ENCODE peak calls at places on chromosome 21, in eight cellular contexts. E, I, L, C, W, R, A and H are unnamed samples.

GRCh38 chr21:36204980-36205379 is 48.4 kb downstream of the DOP1B start:
- DNase-seq in E (no peak), I (no peak), L (no peak), C (no peak), W (no peak), R (no peak), A (no peak), H (no peak)

GRCh38 chr21:43702785-43703067 is 16.2 kb upstream of the PDXK start:
- DNase-seq in E (no peak), I (no peak), L (no peak), C (no peak), W (no peak), R (no peak), A (no peak), H (no peak)

GRCh38 chr21:34202553-34203332 is 129.4 kb downstream of the MRPS6 start:
- DNase-seq in E (no peak), I (peak), L (no peak), C (peak), W (peak), R (no peak), A (no peak), H (no peak)

GRCh38 chr21:31293986-31294385 is 50.1 kb downstream of the TIAM1 start:
- DNase-seq in E (peak), I (no peak), L (no peak), C (peak), W (peak), R (peak), A (no peak), H (no peak)

GRCh38 chr21:35548904-35549615 is 500.0 kb upstream of the RUNX1 start:
- DNase-seq in E (no peak), I (no peak), L (no peak), C (no peak), W (no peak), R (peak), A (no peak), H (no peak)

GRCh38 chr21:18759751-18760161 is 356.2 kb upstream of the TMPRSS15 start:
- DNase-seq in E (no peak), I (no peak), L (no peak), C (no peak), W (no peak), R (peak), A (no peak), H (no peak)

GRCh38 chr21:34336756-34337391 is 26.9 kb upstream of the KCNE2 start:
- DNase-seq in E (peak), I (no peak), L (no peak), C (no peak), W (peak), R (no peak), A (no peak), H (no peak)

GRCh38 chr21:39715804-39716397 is 29.1 kb upstream of the IGSF5 start:
- DNase-seq in E (peak), I (peak), L (peak), C (peak), W (peak), R (peak), A (peak), H (peak)

GRCh38 chr21:23593582-23593981 is 2013.7 kb downstream of the MRPL39 start:
- DNase-seq in E (no peak), I (no peak), L (no peak), C (no peak), W (no peak), R (no peak), A (no peak), H (no peak)

GRCh38 chr21:43816611-43817071 is 27.3 kb downstream of the RRP1 start:
- DNase-seq in E (no peak), I (no peak), L (no peak), C (no peak), W (no peak), R (no peak), A (no peak), H (no peak)

GRCh38 chr21:19402870-19403269 is 999.3 kb upstream of the TMPRSS15 start:
- DNase-seq in E (no peak), I (no peak), L (no peak), C (no peak), W (no peak), R (no peak), A (no peak), H (no peak)

GRCh38 chr21:46436586-46436985 is 22.1 kb upstream of the DIP2A start:
- DNase-seq in E (no peak), I (no peak), L (no peak), C (no peak), W (no peak), R (no peak), A (no peak), H (no peak)

GRCh38 chr21:38903578-38904193 is 98.0 kb downstream of the ETS2 start:
- DNase-seq in E (no peak), I (no peak), L (no peak), C (no peak), W (no peak), R (no peak), A (no peak), H (no peak)

GRCh38 chr21:15122241-15122640 is 57.4 kb upstream of the NRIP1 start:
- DNase-seq in E (no peak), I (no peak), L (no peak), C (no peak), W (no peak), R (peak), A (no peak), H (no peak)

GRCh38 chr21:38351176-38351959 is 94.6 kb downstream of the KCNJ15 start:
- DNase-seq in E (no peak), I (no peak), L (no peak), C (no peak), W (no peak), R (no peak), A (no peak), H (no peak)

GRCh38 chr21:46425061-46425460 is 33.6 kb upstream of the DIP2A start:
- DNase-seq in E (no peak), I (no peak), L (no peak), C (no peak), W (no peak), R (no peak), A (no peak), H (no peak)

GRCh38 chr21:38562182-38562581 is 63.9 kb upstream of the ERG start:
- DNase-seq in E (no peak), I (no peak), L (no peak), C (no peak), W (no peak), R (no peak), A (no peak), H (no peak)

GRCh38 chr21:38531142-38531541 is 32.9 kb upstream of the ERG start:
- DNase-seq in E (no peak), I (no peak), L (no peak), C (no peak), W (no peak), R (no peak), A (no peak), H (no peak)

GRCh38 chr21:23471877-23472276 is 2135.4 kb downstream of the MRPL39 start:
- DNase-seq in E (no peak), I (no peak), L (no peak), C (no peak), W (no peak), R (peak), A (no peak), H (no peak)

GRCh38 chr21:15728046-15728445 is 1.7 kb upstream of the USP25 start:
- DNase-seq in E (no peak), I (no peak), L (no peak), C (no peak), W (no peak), R (no peak), A (no peak), H (no peak)

GRCh38 chr21:21146587-21147373 is 148.6 kb downstream of the NCAM2 start:
- DNase-seq in E (no peak), I (no peak), L (no peak), C (no peak), W (no peak), R (no peak), A (no peak), H (no peak)

GRCh38 chr21:42021751-42022430 is 11.7 kb upstream of the ZBTB21 start:
- DNase-seq in E (no peak), I (peak), L (no peak), C (no peak), W (no peak), R (no peak), A (no peak), H (no peak)
- H3K4me2 ChIP-seq in E (no peak), I (no peak), L (no peak), C (no peak), W (no peak), R (no peak), A (no peak), H (no peak)

DNA sequence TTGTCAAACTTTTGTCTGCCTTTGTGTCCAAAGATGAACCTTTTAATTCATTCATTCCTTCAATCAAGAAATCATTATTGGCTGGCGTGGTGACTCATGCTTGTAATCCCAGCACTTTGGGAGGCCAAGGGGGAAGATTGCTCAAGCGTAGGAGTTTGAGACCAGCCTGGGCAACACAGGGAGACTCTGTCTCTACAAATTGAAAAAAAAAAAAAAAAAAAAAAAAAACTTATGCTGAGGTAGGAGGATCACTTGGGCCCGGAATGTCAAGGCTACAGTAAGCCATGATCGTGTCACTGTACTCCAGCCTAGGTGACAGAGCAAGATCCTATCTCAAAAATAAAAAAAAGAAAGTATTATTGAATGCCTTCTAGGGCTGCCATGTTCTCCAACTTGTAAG is 51.3 kb upstream of the CXADR start:
- DNase-seq in E (no peak), I (no peak), L (no peak), C (no peak), W (peak), R (peak), A (no peak), H (no peak)
- H3K4me2 ChIP-seq in E (no peak), I (no peak), L (no peak), C (peak), W (no peak), R (no peak), A (peak), H (no peak)

GRCh38 chr21:45318146-45318555 is 30.5 kb upstream of the POFUT2 start:
- DNase-seq in E (no peak), I (no peak), L (no peak), C (no peak), W (no peak), R (no peak), A (no peak), H (no peak)

GRCh38 chr21:45318556-45319341 is 31.1 kb upstream of the POFUT2 start:
- DNase-seq in E (peak), I (peak), L (no peak), C (peak), W (peak), R (no peak), A (peak), H (no peak)

GRCh38 chr21:45320261-45320990 is 32.7 kb upstream of the POFUT2 start:
- DNase-seq in E (no peak), I (peak), L (no peak), C (no peak), W (no peak), R (no peak), A (no peak), H (no peak)

GRCh38 chr21:45320991-45321656 is 33.4 kb upstream of the POFUT2 start:
- DNase-seq in E (no peak), I (no peak), L (no peak), C (no peak), W (no peak), R (no peak), A (no peak), H (no peak)

DNA sequence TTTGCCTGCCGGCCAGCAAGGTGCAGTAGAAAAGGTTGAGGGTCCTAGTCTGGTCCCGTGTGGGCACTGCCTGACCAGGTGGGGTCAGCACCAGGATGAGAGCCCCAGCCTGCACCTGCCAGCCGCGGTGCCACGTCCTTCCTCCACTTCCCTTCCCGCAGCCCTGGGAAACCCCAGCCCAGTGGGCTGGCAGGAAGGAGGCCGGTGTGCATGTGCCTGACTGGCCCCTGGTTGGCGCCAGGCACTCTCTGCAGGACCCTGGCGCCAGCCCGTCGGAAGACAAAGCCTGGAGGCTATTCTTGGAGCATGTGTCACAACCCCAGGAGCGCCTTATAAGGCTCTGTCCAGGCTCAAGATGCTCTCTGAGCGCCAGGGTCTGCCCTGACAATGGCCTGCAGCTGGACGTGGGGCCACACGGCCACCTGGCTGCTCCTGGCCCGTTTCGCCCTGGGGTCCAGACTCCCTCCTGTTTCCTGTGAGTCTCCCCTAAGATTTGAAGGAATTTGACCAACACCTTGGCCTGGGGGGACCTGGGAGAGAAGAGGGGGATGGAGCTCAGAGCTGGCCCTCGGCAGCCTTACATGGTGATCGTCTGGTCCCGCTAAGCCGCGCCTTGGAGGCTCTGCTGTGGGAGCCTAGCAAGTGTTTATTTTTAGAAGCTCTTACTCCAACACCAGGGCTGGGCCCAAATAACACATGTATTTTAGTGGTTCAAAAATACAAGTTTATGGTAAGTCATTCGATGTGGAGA is 31.9 kb upstream of the POFUT2 start:
- DNase-seq in E (peak), I (peak), L (no peak), C (no peak), W (peak), R (no peak), A (no peak), H (no peak)
- H3K4me2 ChIP-seq in E (no peak), I (no peak), L (no peak), C (peak), W (no peak), R (no peak), A (peak), H (no peak)

GRCh38 chr21:44919111-44919912 is 1.4 kb downstream of the ITGB2 start:
- DNase-seq in E (no peak), I (no peak), L (no peak), C (no peak), W (no peak), R (no peak), A (no peak), H (no peak)
- H3K4me2 ChIP-seq in E (no peak), I (peak), L (peak), C (no peak), W (no peak), R (no peak), A (no peak), H (no peak)

GRCh38 chr21:26082549-26082948 is 88.0 kb downstream of the APP start:
- DNase-seq in E (no peak), I (peak), L (no peak), C (no peak), W (no peak), R (no peak), A (no peak), H (no peak)
- H3K4me2 ChIP-seq in E (no peak), I (no peak), L (no peak), C (no peak), W (no peak), R (no peak), A (no peak), H (no peak)

GRCh38 chr21:33022828-33023573 is 2.7 kb upstream of the OLIG2 start:
- DNase-seq in E (no peak), I (peak), L (no peak), C (no peak), W (no peak), R (no peak), A (no peak), H (no peak)
- H3K4me2 ChIP-seq in E (no peak), I (peak), L (no peak), C (no peak), W (no peak), R (peak), A (no peak), H (peak)

DNA sequence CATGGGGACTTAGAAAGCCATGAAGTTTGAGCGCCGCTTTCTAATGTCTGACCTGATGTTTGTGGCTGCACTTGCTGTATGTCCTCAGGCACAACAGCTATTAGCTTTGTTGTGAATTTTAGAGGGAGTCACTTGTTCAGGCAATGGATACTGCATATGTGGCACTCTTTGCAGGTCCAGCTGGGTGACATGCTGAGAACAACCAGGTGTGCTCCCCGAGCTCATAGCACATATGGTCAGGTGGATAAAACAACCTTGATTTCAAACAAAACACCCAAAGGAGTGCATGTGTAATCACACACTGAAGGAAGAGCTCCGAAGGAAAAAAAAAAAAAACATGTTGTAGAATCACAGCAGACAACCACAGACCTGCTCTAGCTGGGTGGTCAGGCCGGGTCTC is 178.6 kb downstream of the BACH1 start:
- DNase-seq in E (no peak), I (no peak), L (no peak), C (no peak), W (no peak), R (no peak), A (no peak), H (no peak)
- H3K4me2 ChIP-seq in E (no peak), I (no peak), L (no peak), C (no peak), W (no peak), R (no peak), A (no peak), H (no peak)

DNA sequence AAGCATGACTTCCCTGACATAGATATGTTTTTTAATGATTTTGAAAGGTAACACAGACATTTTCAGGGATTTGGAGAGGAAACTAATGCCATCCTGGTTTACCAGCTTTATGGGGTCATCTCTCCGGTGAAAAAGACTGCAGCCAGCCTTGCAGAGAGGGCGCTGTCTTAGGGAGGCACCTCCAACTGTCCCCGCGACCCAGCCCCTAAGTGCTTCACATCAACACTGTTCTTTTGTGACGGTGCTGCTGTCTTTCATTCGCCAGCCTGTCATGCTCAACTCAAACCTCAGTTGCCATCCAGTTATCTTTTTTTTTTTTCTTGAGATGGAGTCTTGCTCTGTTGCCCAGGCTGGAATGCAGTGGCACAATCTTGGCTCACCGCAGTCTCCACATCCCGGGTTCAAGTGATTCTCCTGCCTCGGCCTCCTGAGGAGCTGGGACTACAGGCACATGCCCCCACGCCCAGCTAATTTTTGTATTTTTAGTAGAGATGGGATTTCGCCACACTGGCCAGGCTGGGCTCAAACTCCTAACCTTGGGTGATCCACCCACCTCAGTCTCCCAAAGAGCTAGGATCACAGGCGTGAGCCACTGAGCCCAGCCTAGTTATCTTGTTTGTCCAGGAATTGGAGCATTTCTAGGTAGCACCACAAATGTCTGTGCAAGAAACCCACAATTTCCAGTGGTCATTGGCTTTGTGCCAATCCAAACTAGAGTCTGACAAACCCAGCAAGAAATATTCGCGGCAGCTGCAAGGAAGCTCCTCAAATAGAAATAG is 24.1 kb downstream of the PDE9A start:
- DNase-seq in E (peak), I (no peak), L (peak), C (no peak), W (peak), R (peak), A (no peak), H (no peak)
- H3K4me2 ChIP-seq in E (peak), I (no peak), L (no peak), C (no peak), W (no peak), R (no peak), A (no peak), H (no peak)